ENCODE peak calls at places on chromosomes 16 and 17, in six cellular contexts. N is IMR-90, W is mesendoderm, S is H1, R is mesenchymal stem cell, A is trophoblast cell. M is an unnamed sample.

GRCh38 chr17:20291076-20291475 is 176.3 kb downstream of the LGALS9B start:
- DNase-seq in N (no peak), W (no peak), S (no peak), R (no peak), A (no peak), M (no peak)

GRCh38 chr16:25699069-25699468 is 7.3 kb downstream of the HS3ST4 start:
- DNase-seq in N (no peak), W (no peak), S (no peak), R (no peak), A (peak; percentile 28), M (no peak)

GRCh38 chr17:49914664-49915063 is 54.3 kb upstream of the DLX4 start:
- DNase-seq in N (no peak), W (no peak), S (no peak), R (no peak), A (peak; percentile 38), M (no peak)

GRCh38 chr17:80507965-80508364 is 31.6 kb upstream of the NPTX1 start:
- DNase-seq in N (no peak), W (no peak), S (no peak), R (no peak), A (no peak), M (no peak)

GRCh38 chr17:44199553-44200477 is at the start of gene ATXN7L3:
- DNase-seq in N (peak; percentile 97), W (peak; percentile 99), S (peak; percentile 97), R (peak; percentile 98), A (peak; percentile 96), M (peak; percentile 97)

GRCh38 chr16:69618307-69618706 is 52.5 kb downstream of the NFAT5 start:
- DNase-seq in N (no peak), W (no peak), S (no peak), R (peak; percentile 40), A (no peak), M (no peak)

GRCh38 chr17:29760279-29760721 is 137.6 kb upstream of the CORO6 start:
- DNase-seq in N (peak; percentile 39), W (peak; percentile 19), S (no peak), R (peak; percentile 58), A (peak; percentile 23), M (no peak)

GRCh38 chr17:28926786-28927185 is 23.9 kb upstream of the DHRS13 start:
- DNase-seq in N (no peak), W (no peak), S (no peak), R (peak; percentile 38), A (no peak), M (no peak)

GRCh38 chr17:50363217-50364060 is 9.5 kb downstream of the MRPL27 start:
- DNase-seq in N (peak; percentile 35), W (peak; percentile 97), S (peak; percentile 86), R (peak; percentile 59), A (no peak), M (peak; percentile 90)

GRCh38 chr17:67519801-67520251 is 142.7 kb downstream of the PITPNC1 start:
- DNase-seq in N (no peak), W (peak; percentile 44), S (no peak), R (no peak), A (no peak), M (no peak)

GRCh38 chr17:33968350-33969044 is 286.6 kb upstream of the CCL2 start:
- DNase-seq in N (no peak), W (peak; percentile 84), S (no peak), R (no peak), A (no peak), M (no peak)

GRCh38 chr17:40062347-40063033 is at the start of gene THRA:
- DNase-seq in N (peak; percentile 23), W (peak; percentile 57), S (peak; percentile 54), R (peak; percentile 54), A (peak; percentile 23), M (no peak)

GRCh38 chr17:40303009-40303657 is 5.8 kb upstream of the RARA start:
- DNase-seq in N (peak; percentile 82), W (peak; percentile 70), S (no peak), R (peak; percentile 83), A (peak; percentile 60), M (no peak)

GRCh38 chr17:49280918-49281317 is 50.3 kb upstream of the PHOSPHO1 start:
- DNase-seq in N (no peak), W (no peak), S (no peak), R (no peak), A (no peak), M (no peak)

GRCh38 chr16:22098538-22099255 is 6.4 kb downstream of the VWA3A start:
- DNase-seq in N (peak; percentile 44), W (peak; percentile 84), S (no peak), R (peak; percentile 64), A (peak; percentile 7), M (peak; percentile 36)

DNA sequence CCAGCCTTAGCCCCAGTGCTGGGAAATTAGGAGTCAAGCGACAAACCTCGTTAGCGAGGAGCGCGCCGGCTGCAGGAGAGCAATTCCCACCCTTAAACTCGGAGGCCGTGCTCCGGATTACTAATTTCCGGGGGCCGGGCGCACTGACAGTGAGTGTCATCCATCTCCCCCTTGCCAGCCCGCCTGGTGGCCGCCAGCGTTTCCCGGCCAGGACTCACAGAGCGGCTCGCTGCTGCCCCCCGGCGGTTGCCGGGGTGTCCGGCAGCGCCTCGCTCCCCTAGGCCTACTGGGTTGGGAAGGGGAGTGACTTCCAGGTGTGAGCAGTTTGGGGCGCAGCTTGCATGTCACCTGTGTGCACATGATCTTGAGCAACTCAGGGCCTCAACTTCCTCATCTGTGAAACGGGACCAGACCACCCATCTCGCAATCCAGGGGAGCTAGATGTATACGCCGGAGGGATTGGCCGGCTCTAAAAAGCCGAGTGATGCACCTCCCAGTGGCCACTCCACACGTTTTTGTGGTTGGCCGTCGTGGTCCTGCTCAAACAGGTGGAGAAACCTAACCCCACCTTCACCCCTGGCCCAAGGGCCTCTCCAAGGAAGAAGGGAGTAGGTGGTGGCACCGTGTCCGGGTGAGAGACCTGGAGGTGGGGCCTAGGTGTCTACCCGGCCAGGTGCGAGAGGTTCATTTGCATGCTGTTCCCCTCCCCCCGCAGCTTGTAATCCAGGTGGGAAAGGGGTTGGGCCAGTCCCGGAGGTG is 2.5 kb upstream of the GSE1 start:
- DNase-seq in N (peak; percentile 81), W (peak; percentile 95), S (peak; percentile 96), R (peak; percentile 91), A (peak; percentile 95), M (peak; percentile 84)
- H3K27ac ChIP-seq in N (peak overlapping the region; percentile 8), W (peak overlapping the region; percentile 57), S (peak overlapping the region; percentile 70), R (peak overlapping the region; percentile 39), A (peak overlapping the region; percentile 30), M (no peak overlapping the region)

DNA sequence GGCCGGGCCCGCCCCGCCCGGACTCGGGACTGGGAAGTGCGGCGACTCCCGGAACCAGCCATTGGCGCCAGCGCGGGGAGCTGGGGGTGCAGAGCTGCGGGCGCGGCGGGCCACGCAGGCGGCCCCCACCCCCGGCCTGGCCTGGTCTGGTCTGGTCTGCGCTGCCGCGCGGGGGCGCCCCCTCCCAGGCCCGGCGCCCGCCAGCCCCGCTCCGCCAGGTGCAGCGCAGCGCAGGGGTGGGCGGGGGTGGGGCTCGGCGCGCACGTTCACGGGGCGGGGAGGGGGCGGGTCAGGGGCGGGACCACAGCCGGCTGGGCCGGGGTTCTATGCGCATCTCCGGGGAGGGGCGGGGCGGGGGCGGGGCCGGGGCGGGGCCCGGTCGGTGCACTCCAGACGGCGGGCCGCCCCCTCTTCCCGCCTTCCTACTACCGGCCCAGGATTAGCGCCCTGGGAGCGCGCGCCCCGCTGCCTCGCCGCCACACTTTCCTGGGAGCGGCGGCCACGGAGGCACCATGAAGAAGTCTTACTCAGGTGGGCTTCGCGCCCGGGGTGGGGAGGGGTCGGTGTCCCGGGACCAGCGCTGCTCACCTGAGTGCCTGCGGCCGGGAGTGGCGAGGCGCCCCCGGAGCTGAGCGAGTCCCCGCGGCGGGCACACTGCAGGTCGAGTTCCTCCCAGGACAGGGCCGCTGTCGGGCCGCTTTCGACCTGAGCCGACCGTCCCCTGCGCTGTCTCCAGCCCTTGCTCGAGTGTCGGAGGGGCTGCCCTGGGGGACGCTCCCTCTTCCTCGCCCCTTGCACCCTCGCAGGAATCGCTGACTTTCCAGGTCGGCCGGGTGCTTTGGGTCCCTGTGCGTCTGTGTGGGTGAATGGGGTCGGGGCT is 140.5 kb downstream of the SEC14L1 start:
- DNase-seq in N (peak; percentile 29), W (peak; percentile 72), S (peak; percentile 87), R (peak; percentile 53), A (peak; percentile 58), M (peak; percentile 60)
- H3K4me3 ChIP-seq in N (peak overlapping the region; percentile 87), W (peak overlapping the region; percentile 69), S (peak overlapping the region; percentile 73), R (peak overlapping the region; percentile 82), A (peak overlapping the region; percentile 69), M (peak overlapping the region; percentile 86)

DNA sequence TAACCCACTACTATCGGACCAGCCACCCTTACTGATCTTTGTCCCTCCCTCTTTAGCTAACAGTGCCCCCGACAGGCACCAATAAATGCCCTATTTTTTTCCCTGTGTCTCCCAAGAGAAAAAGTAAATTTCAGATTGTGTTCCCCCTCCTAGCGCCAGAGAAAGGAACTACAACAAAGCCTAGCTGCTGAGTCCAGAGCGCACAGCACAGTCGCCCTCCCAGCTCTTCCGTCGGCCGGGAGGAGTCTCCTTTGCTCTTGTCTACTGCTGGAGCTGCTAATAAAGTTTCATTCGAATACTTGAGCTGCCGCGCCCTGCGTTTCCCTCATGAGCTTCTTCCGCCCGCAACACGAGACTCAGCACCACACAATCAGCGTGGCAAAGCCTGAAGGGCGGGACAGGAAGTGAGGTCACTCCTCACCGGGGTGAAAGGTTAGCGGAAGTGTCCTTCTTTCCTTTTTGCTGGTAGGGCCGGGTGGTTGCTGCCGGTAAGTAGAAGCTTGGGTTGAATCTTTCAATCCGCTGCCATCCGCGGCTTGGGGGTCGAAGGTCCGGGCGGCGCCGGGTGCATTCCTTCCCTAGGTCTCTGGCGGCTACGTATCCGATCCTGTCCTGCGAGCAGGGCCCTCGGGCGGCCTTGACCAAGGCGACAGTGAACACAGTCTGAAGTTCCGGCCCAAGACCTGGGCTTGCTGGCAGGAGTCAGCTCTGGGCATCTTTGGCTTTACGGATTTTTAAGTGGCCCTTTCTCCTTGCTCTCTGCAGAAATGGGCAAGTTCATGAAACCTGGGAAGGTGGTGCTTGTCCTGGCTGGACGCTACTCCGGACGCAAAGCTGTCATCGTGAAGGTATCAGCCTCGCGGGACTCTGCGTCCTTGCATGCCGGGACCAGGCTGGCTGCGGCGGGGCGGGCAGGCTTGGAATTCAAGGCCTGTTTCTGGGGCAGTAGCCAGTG is at the start of gene RPL27:
- DNase-seq in N (peak; percentile 100), W (peak; percentile 100), S (peak; percentile 93), R (peak; percentile 100), A (peak; percentile 100), M (peak; percentile 98)
- H4K8ac ChIP-seq in N (peak within 1 kb of the TSS; percentile 68), W (peak within 1 kb of the TSS; percentile 83), S (peak within 1 kb of the TSS; percentile 98), R (peak within 1 kb of the TSS; percentile 78), A (peak within 1 kb of the TSS; percentile 87), M (no peak within 1 kb of the TSS)

GRCh38 chr16:88884569-88885271 is 18.3 kb upstream of the PABPN1L start:
- DNase-seq in N (no peak), W (no peak), S (no peak), R (no peak), A (no peak), M (no peak)

GRCh38 chr16:88882358-88883030 is 16.0 kb upstream of the PABPN1L start:
- DNase-seq in N (no peak), W (no peak), S (no peak), R (no peak), A (no peak), M (no peak)

GRCh38 chr16:88885693-88886253 is 19.3 kb upstream of the PABPN1L start:
- DNase-seq in N (no peak), W (no peak), S (no peak), R (no peak), A (no peak), M (no peak)

GRCh38 chr16:88883117-88883895 is 16.8 kb upstream of the PABPN1L start:
- DNase-seq in N (no peak), W (no peak), S (no peak), R (no peak), A (no peak), M (no peak)

DNA sequence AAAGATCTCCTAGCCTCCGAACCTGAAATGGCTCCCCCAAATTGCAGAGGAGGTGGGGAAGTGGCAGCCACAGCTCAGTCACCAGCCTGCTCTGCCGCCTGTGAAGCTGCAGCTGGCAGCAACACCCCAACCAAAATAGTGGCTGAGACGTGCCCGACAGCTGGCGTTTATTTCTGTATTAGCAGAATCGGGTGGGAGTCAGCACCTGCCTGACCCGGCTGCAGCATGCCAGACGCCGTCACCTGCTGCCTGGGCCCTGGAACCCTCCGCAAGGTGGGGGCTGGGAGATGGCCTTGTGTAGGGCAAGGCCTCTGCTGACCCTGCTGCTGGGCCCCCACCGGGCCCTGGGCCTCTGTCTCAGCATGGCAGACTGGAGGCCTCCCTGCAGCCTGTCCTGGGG is 17.5 kb upstream of the PABPN1L start:
- DNase-seq in N (no peak), W (no peak), S (no peak), R (no peak), A (no peak), M (no peak)
- H3K27ac ChIP-seq in N (no peak overlapping the region), W (no peak overlapping the region), S (no peak overlapping the region), R (no peak overlapping the region), A (no peak overlapping the region), M (no peak overlapping the region)

M was measured in neuronal stem cell.